ENCODE peak calls at places on chromosomes 5 and 9, in seven cellular contexts. F is pons; J is adipocyte; S is stomach; W is lung microvascular endothelial cell; L is activated gamma-delta T cell treated with anti-CD3 and anti-CD28 coated beads, Interleukin-2, amount 50 U/mL, for 16 hours; O is SHP77. C is an unnamed sample.

GRCh38 chr5:53031695-53032096 is 42.5 kb downstream of the ITGA2 start:
- DNase-seq in F (no peak), J (peak), S (no peak), W (peak), L (no peak), O (no peak), C (peak)

GRCh38 chr5:38853753-38854470 is 8.1 kb downstream of the OSMR start:
- DNase-seq in F (no peak), J (peak), S (no peak), W (no peak), L (no peak), O (no peak), C (no peak)

GRCh38 chr9:118992813-118993747 is 376.2 kb downstream of the BRINP1 start:
- DNase-seq in F (no peak), J (peak), S (no peak), W (no peak), L (no peak), O (no peak), C (peak)

GRCh38 chr5:156366536-156366935 is 39.6 kb downstream of the SGCD start:
- DNase-seq in F (no peak), J (peak), S (no peak), W (no peak), L (no peak), O (no peak), C (no peak)

GRCh38 chr9:124075761-124076160 is 64.2 kb downstream of the LHX2 start:
- DNase-seq in F (no peak), J (no peak), S (no peak), W (no peak), L (no peak), O (no peak), C (no peak)

GRCh38 chr9:127987103-127987614 is 6.4 kb upstream of the EEIG1 start:
- DNase-seq in F (no peak), J (no peak), S (peak), W (no peak), L (no peak), O (no peak), C (no peak)

GRCh38 chr5:132199116-132199680 is 28.5 kb downstream of the P4HA2 start:
- DNase-seq in F (no peak), J (no peak), S (no peak), W (no peak), L (no peak), O (no peak), C (no peak)

GRCh38 chr9:134041649-134041962 is 16.3 kb downstream of the BRD3OS start:
- DNase-seq in F (no peak), J (no peak), S (no peak), W (no peak), L (no peak), O (no peak), C (no peak)

GRCh38 chr9:95857122-95857521 is 18.4 kb upstream of the ERCC6L2 start:
- DNase-seq in F (no peak), J (peak), S (no peak), W (no peak), L (no peak), O (no peak), C (peak)

GRCh38 chr9:133619791-133620190 is 10.6 kb upstream of the FAM163B start:
- DNase-seq in F (peak), J (no peak), S (no peak), W (no peak), L (no peak), O (no peak), C (no peak)

GRCh38 chr9:117821943-117822342 is 117.7 kb downstream of the TLR4 start:
- DNase-seq in F (no peak), J (no peak), S (no peak), W (no peak), L (no peak), O (no peak), C (no peak)

GRCh38 chr5:141605523-141606277 is 13.1 kb downstream of the DIAPH1 start:
- DNase-seq in F (peak), J (no peak), S (peak), W (no peak), L (peak), O (no peak), C (no peak)

GRCh38 chr9:98092633-98092971 is 26.4 kb downstream of the TRIM14 start:
- DNase-seq in F (no peak), J (no peak), S (no peak), W (no peak), L (no peak), O (no peak), C (no peak)

GRCh38 chr5:61896811-61897210 is 409.2 kb upstream of the KIF2A start:
- DNase-seq in F (no peak), J (no peak), S (no peak), W (no peak), L (no peak), O (no peak), C (no peak)

GRCh38 chr9:3035594-3036389 is 191.9 kb upstream of the PUM3 start:
- DNase-seq in F (peak), J (no peak), S (no peak), W (no peak), L (no peak), O (no peak), C (no peak)

GRCh38 chr5:135215617-135215995 is 181.6 kb upstream of the PITX1 start:
- DNase-seq in F (no peak), J (no peak), S (peak), W (no peak), L (no peak), O (no peak), C (no peak)

GRCh38 chr9:91944711-91945110 is 5.3 kb downstream of the ROR2 start:
- DNase-seq in F (no peak), J (no peak), S (peak), W (no peak), L (no peak), O (no peak), C (no peak)

GRCh38 chr5:10632110-10632903 is 68.4 kb downstream of the ANKRD33B start:
- DNase-seq in F (peak), J (no peak), S (no peak), W (no peak), L (no peak), O (no peak), C (no peak)

GRCh38 chr9:129751841-129752801 is 721 bp downstream of the PTGES start:
- DNase-seq in F (no peak), J (peak), S (peak), W (peak), L (no peak), O (no peak), C (no peak)

GRCh38 chr5:145981612-145982571 is 45.5 kb downstream of the SH3RF2 start:
- DNase-seq in F (no peak), J (no peak), S (peak), W (no peak), L (no peak), O (no peak), C (no peak)

GRCh38 chr9:20838218-20838617 is 154.2 kb downstream of the FOCAD start:
- DNase-seq in F (no peak), J (peak), S (no peak), W (no peak), L (no peak), O (no peak), C (no peak)

GRCh38 chr5:56818409-56819026 is 3.2 kb downstream of the MAP3K1 start:
- DNase-seq in F (no peak), J (peak), S (no peak), W (peak), L (no peak), O (no peak), C (no peak)

GRCh38 chr9:127927457-127928231 is 2.9 kb downstream of the PIP5KL1 start:
- DNase-seq in F (no peak), J (no peak), S (peak), W (no peak), L (peak), O (no peak), C (no peak)

GRCh38 chr9:14687042-14687719 is 6.1 kb downstream of the ZDHHC21 start:
- DNase-seq in F (no peak), J (peak), S (no peak), W (peak), L (no peak), O (no peak), C (peak)

GRCh38 chr9:79447760-79448159 is 124.0 kb upstream of the TLE4 start:
- DNase-seq in F (no peak), J (no peak), S (no peak), W (no peak), L (no peak), O (no peak), C (no peak)

GRCh38 chr9:95143591-95144561 is 173.6 kb downstream of the FANCC start:
- DNase-seq in F (no peak), J (peak), S (peak), W (no peak), L (no peak), O (no peak), C (no peak)

GRCh38 chr9:133051966-133052539 is 9.7 kb upstream of the CEL start:
- DNase-seq in F (no peak), J (no peak), S (no peak), W (no peak), L (no peak), O (no peak), C (no peak)

GRCh38 chr5:154308457-154309360 is 118.2 kb downstream of the GALNT10 start:
- DNase-seq in F (no peak), J (peak), S (no peak), W (no peak), L (no peak), O (no peak), C (no peak)

GRCh38 chr9:15498246-15499018 is 12.3 kb downstream of the PSIP1 start:
- DNase-seq in F (no peak), J (peak), S (no peak), W (no peak), L (no peak), O (no peak), C (no peak)

C was measured in cardiac muscle cell.